ENCODE peak calls at places on chromosome 1, in six cellular contexts. F, P, L, G, M and B are unnamed samples.

GRCh38 chr1:3902111-3902511 is 2.0 kb upstream of the C1orf174 start:
- DNase-seq in L (no peak), P (no peak), M (no peak), G (no peak), F (no peak), B (no peak)

GRCh38 chr1:39082140-39082799 is 56.1 kb downstream of the NDUFS5 start:
- DNase-seq in M (no peak), P (no peak), F (no peak), L (no peak), G (no peak), B (no peak)

GRCh38 chr1:205576011-205576410 is 55.8 kb downstream of the ELK4 start:
- DNase-seq in M (no peak), L (no peak), G (peak; percentile 22), F (no peak), P (no peak), B (no peak)

GRCh38 chr1:59434336-59434735 is 137.4 kb downstream of the FGGY start:
- DNase-seq in M (no peak), P (no peak), F (peak; percentile 31), G (peak; percentile 33), L (peak; percentile 20), B (peak; percentile 80)

GRCh38 chr1:22339237-22339636 is 112.4 kb upstream of the ZBTB40 start:
- DNase-seq in L (no peak), G (no peak), M (no peak), P (no peak), F (no peak), B (no peak)

GRCh38 chr1:148158594-148158993 is 6.5 kb upstream of the NBPF11 start:
- DNase-seq in L (no peak), G (no peak), F (no peak), M (no peak), P (no peak), B (no peak)

GRCh38 chr1:145688924-145689323 is 18.2 kb downstream of the PDZK1 start:
- DNase-seq in F (no peak), G (no peak), P (no peak), L (no peak), M (no peak), B (no peak)

GRCh38 chr1:12188115-12188514 is 21.3 kb downstream of the TNFRSF1B start:
- DNase-seq in G (no peak), L (no peak), M (no peak), F (no peak), P (no peak), B (no peak)

GRCh38 chr1:52632732-52633290 is at the start of gene SHISAL2A:
- DNase-seq in F (peak; percentile 62), L (no peak), M (peak; percentile 13), P (peak; percentile 87), G (no peak), B (no peak)

GRCh38 chr1:93671090-93671743 is 10.4 kb downstream of the BCAR3 start:
- DNase-seq in L (no peak), M (no peak), P (no peak), G (no peak), F (no peak), B (no peak)

GRCh38 chr1:234958066-234958701 is 170.5 kb downstream of the TOMM20 start:
- DNase-seq in L (no peak), G (no peak), F (no peak), P (no peak), M (no peak), B (no peak)

GRCh38 chr1:228029281-228029680 is 22.5 kb downstream of the WNT3A start:
- DNase-seq in G (no peak), M (no peak), L (no peak), F (no peak), P (no peak), B (no peak)

GRCh38 chr1:12112711-12113161 is 49.6 kb downstream of the TNFRSF8 start:
- DNase-seq in F (no peak), G (no peak), P (no peak), M (peak; percentile 30), L (no peak), B (peak; percentile 73)

GRCh38 chr1:210446479-210446878 is 117.8 kb downstream of the HHAT start:
- DNase-seq in G (no peak), P (no peak), L (peak; percentile 45), M (peak; percentile 21), F (no peak), B (no peak)

GRCh38 chr1:185644531-185644930 is 89.7 kb upstream of the HMCN1 start:
- DNase-seq in P (no peak), L (peak; percentile 60), F (no peak), M (no peak), G (no peak), B (peak; percentile 15)

GRCh38 chr1:13543927-13544556 is 30.2 kb upstream of the LRRC38 start:
- DNase-seq in M (no peak), L (peak; percentile 36), G (no peak), P (peak; percentile 54), F (peak; percentile 44), B (no peak)

GRCh38 chr1:147700042-147700711 is 29.9 kb upstream of the ACP6 start:
- DNase-seq in F (peak; percentile 56), M (peak; percentile 79), L (peak; percentile 81), G (peak; percentile 72), P (peak; percentile 61), B (peak; percentile 47)

GRCh38 chr1:182064611-182065010 is 3.1 kb upstream of the ZNF648 start:
- DNase-seq in M (no peak), L (no peak), F (no peak), P (no peak), G (no peak), B (no peak)

GRCh38 chr1:34970829-34971228 is 14.3 kb downstream of the TMEM35B start:
- DNase-seq in F (no peak), P (no peak), M (no peak), G (no peak), L (no peak), B (no peak)

GRCh38 chr1:53639996-53640695 is 98.8 kb downstream of the GLIS1 start:
- DNase-seq in F (peak; percentile 10), G (no peak), M (no peak), P (no peak), L (no peak), B (no peak)

GRCh38 chr1:53637726-53638640 is 101.0 kb downstream of the GLIS1 start:
- DNase-seq in L (no peak), P (no peak), M (no peak), G (no peak), F (peak; percentile 14), B (no peak)

GRCh38 chr1:53638641-53639035 is 100.3 kb downstream of the GLIS1 start:
- DNase-seq in L (no peak), G (no peak), P (no peak), M (no peak), F (peak; percentile 14), B (no peak)

GRCh38 chr1:53640696-53641065 is 98.3 kb downstream of the GLIS1 start:
- DNase-seq in G (no peak), F (peak; percentile 9), P (no peak), L (no peak), M (no peak), B (no peak)

DNA sequence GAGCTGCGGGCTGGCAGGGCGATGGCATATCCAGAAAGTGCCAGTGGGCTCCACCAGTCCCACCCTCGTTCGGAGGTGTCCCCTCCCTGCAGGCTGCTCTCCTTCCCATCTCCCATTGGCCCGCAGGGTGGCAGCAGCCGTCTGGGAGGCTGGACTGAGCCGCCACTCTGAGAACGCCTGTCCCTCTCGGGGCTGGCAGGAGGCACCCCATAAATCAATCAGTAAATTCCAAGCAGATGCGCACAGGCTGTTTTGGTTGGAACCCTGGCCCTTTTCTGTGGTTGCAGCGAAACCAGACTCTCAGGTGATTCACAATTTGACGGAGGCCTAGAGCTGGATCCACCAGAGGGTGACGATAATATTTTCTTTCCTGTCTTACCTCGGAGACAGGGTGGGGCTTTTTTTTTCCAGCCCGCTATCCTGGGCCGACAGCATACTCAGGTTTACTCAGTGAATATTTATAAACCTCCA is 99.7 kb downstream of the GLIS1 start:
- DNase-seq in M (peak; percentile 34), G (no peak), F (peak; percentile 9), L (peak; percentile 72), P (no peak), B (no peak)
- TF ChIP-seq CTCF in M (no peak), G (no peak), F (no peak), L (no peak), P (no peak), B (no peak)

DNA sequence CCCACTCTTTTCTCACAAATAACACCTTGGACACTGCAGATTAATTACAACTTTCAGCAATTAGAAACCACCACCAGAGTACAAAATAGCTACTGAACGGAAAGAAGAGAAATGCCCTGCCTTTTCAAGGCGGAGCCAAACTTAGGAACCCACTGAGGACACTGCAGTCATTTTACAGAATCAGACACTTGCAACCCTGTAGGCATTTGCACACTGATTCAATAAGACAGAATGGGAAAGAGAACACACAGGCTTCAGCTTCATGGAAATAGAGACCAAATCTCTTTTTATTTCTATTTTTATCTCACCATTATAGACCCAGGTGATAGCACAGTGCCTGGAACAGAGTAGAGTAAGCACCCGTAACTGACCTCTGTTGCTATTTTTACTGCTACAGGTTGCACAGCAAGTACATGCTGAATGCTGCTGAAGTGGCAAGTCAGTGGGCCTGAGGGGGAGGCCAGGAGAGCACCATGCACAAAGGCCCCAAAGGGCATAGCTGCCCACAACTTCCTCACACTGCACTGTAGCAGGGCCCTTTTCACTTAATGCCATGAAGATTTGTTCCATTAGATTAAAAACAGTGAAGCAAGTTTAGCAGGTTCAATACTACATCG is 50.7 kb upstream of the EDARADD start:
- DNase-seq in F (no peak), P (no peak), G (no peak), M (no peak), L (no peak), B (no peak)
- TF ChIP-seq CTCF in F (no peak), P (no peak), G (no peak), M (no peak), L (no peak), B (no peak)

GRCh38 chr1:246270236-246270635 is 236.8 kb downstream of the SMYD3 start:
- DNase-seq in P (no peak), M (no peak), G (no peak), L (no peak), F (no peak), B (no peak)

GRCh38 chr1:246274191-246274590 is 232.9 kb downstream of the SMYD3 start:
- DNase-seq in L (no peak), P (no peak), G (no peak), M (no peak), F (no peak), B (no peak)

GRCh38 chr1:246269466-246269865 is 237.6 kb downstream of the SMYD3 start:
- DNase-seq in L (no peak), F (no peak), P (no peak), G (no peak), M (no peak), B (no peak)

GRCh38 chr1:246275036-246275435 is 232.0 kb downstream of the SMYD3 start:
- DNase-seq in P (no peak), L (no peak), F (no peak), M (no peak), G (no peak), B (no peak)

DNA sequence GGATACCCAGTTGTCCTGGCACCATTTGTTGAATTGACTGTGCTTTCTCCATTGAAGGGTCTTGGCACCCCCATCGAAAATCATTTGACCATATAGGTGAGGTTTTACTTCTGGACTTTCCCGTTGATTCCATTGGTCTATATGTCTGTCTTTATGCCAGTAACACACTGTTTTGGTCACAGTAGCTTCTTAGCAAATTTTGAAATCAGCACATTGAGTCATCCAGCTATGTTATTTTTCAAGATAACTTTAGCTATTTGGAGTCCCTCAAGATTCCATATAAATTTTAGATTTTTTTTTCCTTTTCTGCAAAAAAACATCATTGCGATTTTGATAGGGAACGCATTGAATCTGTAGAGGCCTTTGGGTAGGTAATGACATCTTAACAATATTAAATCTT is 235.6 kb downstream of the SMYD3 start:
- DNase-seq in L (no peak), G (peak; percentile 61), P (no peak), M (no peak), F (no peak), B (no peak)
- TF ChIP-seq CTCF in L (no peak), G (no peak), P (no peak), M (no peak), F (no peak), B (no peak)

GRCh38 chr1:114764689-114765088 is 6.9 kb upstream of the CSDE1 start:
- DNase-seq in P (peak; percentile 8), L (no peak), G (no peak), M (no peak), F (no peak), B (no peak)
- TF ChIP-seq CTCF in P (peak; percentile 33), L (peak; percentile 16), G (peak; percentile 15), M (no peak), F (no peak), B (peak; percentile 49)